ENCODE peak calls at places on chromosomes 13 and 19, in nine cellular contexts. D is aorta, C is OCI-LY7, E is ascending aorta, X is GM23248, Y is upper lobe of right lung, T is prostate gland, B is PC-9, V is GM23338. J is an unnamed sample. For H3K4me1, the result is how much of the 10 kb centered on the place peaks cover.

GRCh38 chr13:72986197-72986596 is 72.6 kb upstream of the KLF5 start:
- DNase-seq in C (no peak), X (no peak), E (no peak), Y (no peak), B (no peak), V (no peak), T (no peak), D (no peak), J (no peak)

GRCh38 chr19:3986260-3987041 is 1.2 kb upstream of the EEF2 start:
- DNase-seq in C (peak), V (peak), E (no peak), D (peak), Y (no peak), X (peak), T (no peak), B (peak), J (no peak)

GRCh38 chr19:43507880-43508279 is 3.3 kb upstream of the PHLDB3 start:
- DNase-seq in B (no peak), E (no peak), X (no peak), V (no peak), C (no peak), Y (no peak), D (no peak), T (no peak), J (no peak)

GRCh38 chr19:16928916-16929315 is 40.1 kb downstream of the F2RL3 start:
- DNase-seq in Y (peak), C (no peak), B (no peak), E (no peak), T (no peak), V (no peak), X (no peak), D (no peak), J (no peak)

GRCh38 chr19:44566984-44567383 is 37.5 kb upstream of the CEACAM20 start:
- DNase-seq in E (no peak), B (no peak), V (no peak), Y (no peak), D (no peak), X (no peak), C (no peak), T (no peak), J (no peak)

GRCh38 chr13:48302920-48303330 is 626 bp upstream of the RB1 start:
- DNase-seq in B (no peak), T (no peak), E (no peak), V (no peak), C (no peak), X (no peak), D (no peak), Y (no peak), J (no peak)

GRCh38 chr13:111114362-111115050 is 604 bp upstream of the ARHGEF7 start:
- DNase-seq in D (peak), C (no peak), V (peak), E (peak), Y (peak), T (peak), B (no peak), X (peak), J (no peak)

GRCh38 chr19:28500982-28501633 is 711.8 kb downstream of the UQCRFS1 start:
- DNase-seq in X (no peak), Y (no peak), D (no peak), B (no peak), E (no peak), C (no peak), V (no peak), T (no peak), J (no peak)

GRCh38 chr19:47348819-47349795 is at the start of gene DHX34:
- DNase-seq in V (peak), D (peak), Y (peak), T (peak), C (peak), X (peak), B (peak), E (peak), J (peak)

GRCh38 chr19:374183-374885 is 29.7 kb upstream of the MIER2 start:
- DNase-seq in V (no peak), X (no peak), E (peak), T (peak), D (peak), Y (no peak), B (peak), C (no peak), J (no peak)
- H3K4me1 ChIP-seq in V (under half), X (under half), E (under half), T (under half), D (under half), Y (under half), B (under half), C (under half), J (under half)

GRCh38 chr19:6720369-6721112 is at the start of gene C3:
- DNase-seq in X (peak), T (no peak), E (peak), C (no peak), B (peak), Y (peak), V (no peak), D (peak), J (no peak)
- H3K4me1 ChIP-seq in X (under half), T (under half), E (under half), C (half or more), B (under half), Y (under half), V (under half), D (under half), J (under half)

GRCh38 chr19:11033763-11034162 is 55.5 kb upstream of the LDLR start:
- DNase-seq in C (no peak), D (no peak), T (no peak), Y (no peak), V (no peak), E (no peak), X (no peak), B (no peak), J (no peak)
- H3K4me1 ChIP-seq in C (under half), D (under half), T (under half), Y (under half), V (under half), E (under half), X (under half), B (under half), J (under half)

GRCh38 chr19:13984875-13985741 is 21.0 kb downstream of the RFX1 start:
- DNase-seq in Y (peak), C (peak), D (no peak), T (no peak), X (no peak), B (no peak), V (no peak), E (no peak), J (no peak)

GRCh38 chr19:13985771-13986347 is 20.3 kb downstream of the RFX1 start:
- DNase-seq in T (no peak), Y (no peak), X (no peak), C (peak), E (no peak), V (peak), D (no peak), B (no peak), J (no peak)

GRCh38 chr19:13990085-13990484 is 16.0 kb downstream of the RFX1 start:
- DNase-seq in C (no peak), V (no peak), Y (no peak), D (no peak), B (no peak), X (no peak), T (no peak), E (no peak), J (no peak)

GRCh38 chr19:13986348-13986904 is 19.7 kb downstream of the RFX1 start:
- DNase-seq in X (peak), B (peak), V (peak), D (peak), Y (peak), E (peak), C (peak), T (peak), J (no peak)

GRCh38 chr19:13987101-13987890 is 18.8 kb downstream of the RFX1 start:
- DNase-seq in C (no peak), T (no peak), Y (peak), X (no peak), D (peak), E (no peak), B (no peak), V (no peak), J (no peak)
- H3K4me1 ChIP-seq in C (half or more), T (under half), Y (under half), X (under half), D (under half), E (under half), B (under half), V (under half), J (under half)

DNA sequence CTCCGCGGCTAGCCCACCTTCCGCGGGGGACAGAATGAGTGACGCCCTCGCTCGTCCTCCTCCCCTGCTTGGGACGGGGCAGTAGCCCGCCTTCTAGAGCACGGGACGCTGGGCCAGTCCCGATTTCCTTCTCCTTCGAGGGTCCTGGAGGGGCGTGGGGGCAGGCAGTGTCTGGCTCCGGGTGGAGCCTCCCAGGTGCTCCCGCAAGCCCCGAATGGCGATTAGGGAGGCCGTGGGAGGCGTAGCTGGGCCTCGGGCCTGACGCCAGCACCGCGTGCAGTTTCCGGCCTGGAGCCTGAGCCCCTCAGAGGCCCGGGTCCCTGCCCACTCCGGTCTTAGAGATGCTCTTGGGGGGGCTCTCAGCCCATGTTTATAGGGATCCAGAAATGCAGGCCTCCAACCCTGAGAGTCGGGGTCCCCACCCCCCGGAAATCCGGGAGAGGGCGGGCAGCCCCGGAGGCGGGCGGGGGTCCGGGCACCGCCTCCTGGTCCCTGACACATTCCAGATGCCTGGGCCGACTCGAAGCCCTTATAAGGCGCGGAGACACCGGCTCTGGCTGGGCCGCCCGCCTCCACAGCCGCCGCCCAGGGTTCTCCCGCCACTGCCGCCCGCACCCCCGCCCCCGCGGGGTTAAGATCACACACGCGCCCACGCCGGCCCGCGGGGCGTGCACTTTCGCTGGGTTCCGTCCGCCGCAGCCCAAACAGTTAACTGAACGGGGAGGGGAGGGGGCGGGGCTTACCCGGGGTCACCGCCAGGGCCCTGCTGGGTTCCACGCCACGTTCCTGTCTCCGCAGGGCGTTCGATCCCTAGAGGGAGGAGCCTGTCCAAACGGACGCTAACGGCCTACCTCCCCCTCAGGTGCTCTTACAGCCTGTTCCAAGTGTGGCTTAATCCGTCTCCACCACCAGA is 1.5 kb downstream of the MYADM start:
- DNase-seq in V (peak), T (peak), C (peak), B (peak), X (peak), D (peak), Y (peak), E (peak), J (no peak)
- H3K4me1 ChIP-seq in V (under half), T (under half), C (under half), B (under half), X (under half), D (under half), Y (under half), E (under half), J (under half)

DNA sequence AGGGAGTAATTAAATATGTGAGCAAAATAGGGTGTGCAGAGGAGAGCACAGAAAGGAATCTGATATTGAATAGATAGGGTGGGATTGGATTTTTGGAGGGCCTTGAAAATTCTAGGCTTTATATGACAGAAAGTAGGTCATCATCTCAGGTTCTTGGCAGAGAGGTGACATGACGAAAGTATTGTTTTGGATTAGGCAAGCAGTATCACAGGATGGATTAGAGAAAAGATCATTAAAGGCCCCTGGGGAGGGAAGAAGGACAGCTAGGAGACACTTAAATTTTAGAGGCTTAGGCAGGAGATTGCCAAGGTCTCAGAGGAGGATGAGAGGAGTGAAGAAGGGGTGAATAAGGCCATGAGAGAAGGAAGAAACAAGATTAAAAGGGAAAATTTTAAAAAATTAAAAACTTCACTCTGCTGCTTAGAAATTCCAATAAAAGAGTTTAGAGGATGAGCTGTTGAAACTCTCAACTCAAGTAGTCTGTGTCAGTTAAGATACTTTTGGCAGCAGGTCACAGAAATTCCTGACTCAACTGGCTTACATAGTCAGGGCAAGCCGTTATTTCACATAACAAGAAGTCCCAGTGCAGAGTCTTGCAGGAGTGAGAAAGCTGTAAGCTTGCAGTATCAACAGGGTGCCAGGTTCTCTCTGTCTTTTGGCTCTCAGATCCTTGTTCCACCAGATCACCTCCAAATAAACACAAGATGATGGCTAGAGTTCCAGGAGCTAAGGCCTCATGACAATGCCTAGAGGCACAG is 8.8 kb downstream of the GPC6 start:
- DNase-seq in D (no peak), X (peak), E (no peak), B (no peak), Y (no peak), T (no peak), V (no peak), C (no peak), J (no peak)
- H3K4me1 ChIP-seq in D (under half), X (under half), E (under half), B (under half), Y (under half), T (under half), V (under half), C (under half), J (under half)

GRCh38 chr13:41053384-41053826 is 7.9 kb upstream of the WBP4 start:
- DNase-seq in X (peak), D (no peak), V (no peak), Y (no peak), B (no peak), E (peak), T (no peak), C (peak), J (no peak)
- H3K4me1 ChIP-seq in X (half or more), D (under half), V (under half), Y (half or more), B (under half), E (under half), T (under half), C (half or more), J (half or more)

GRCh38 chr13:97273341-97273831 is 51.3 kb downstream of the MBNL2 start:
- DNase-seq in C (no peak), E (no peak), X (peak), D (no peak), T (peak), Y (no peak), V (no peak), B (no peak), J (no peak)
- H3K4me1 ChIP-seq in C (under half), E (half or more), X (half or more), D (under half), T (under half), Y (half or more), V (under half), B (half or more), J (half or more)

GRCh38 chr19:31352296-31352781 is 3.1 kb upstream of the TSHZ3 start:
- DNase-seq in D (no peak), Y (no peak), V (peak), X (no peak), E (no peak), T (no peak), B (no peak), C (no peak), J (no peak)
- H3K4me1 ChIP-seq in D (under half), Y (under half), V (half or more), X (under half), E (under half), T (under half), B (under half), C (under half), J (under half)

GRCh38 chr19:13016628-13017305 is 21.5 kb downstream of the NFIX start:
- DNase-seq in X (peak), D (no peak), T (no peak), C (no peak), B (no peak), Y (no peak), E (no peak), V (peak), J (no peak)
- H3K4me1 ChIP-seq in X (half or more), D (under half), T (under half), C (under half), B (under half), Y (half or more), E (half or more), V (half or more), J (half or more)

J was measured in Panc1.